ENCODE peak calls at places on chromosomes 13 and 19, in six cellular contexts. One of them, this sample, is unnamed.

GRCh38 chr19:42480335-42481095 is 37.8 kb upstream of the CXCL17 start:
- DNase-seq in uterus: no peak
- DNase-seq in right lobe of liver: no peak
- DNase-seq in tibial nerve: no peak
- DNase-seq in DND-41: no peak
- DNase-seq in astrocyte: no peak
- DNase-seq in this sample: peak; percentile 19

GRCh38 chr19:8607386-8607785 is 3.1 kb downstream of the ADAMTS10 start:
- DNase-seq in right lobe of liver: peak; percentile 66
- DNase-seq in DND-41: no peak
- DNase-seq in uterus: no peak
- DNase-seq in astrocyte: peak; percentile 82
- DNase-seq in tibial nerve: no peak
- DNase-seq in this sample: no peak

GRCh38 chr13:51895906-51896888 is 34.4 kb downstream of the CCDC70 start:
- DNase-seq in astrocyte: peak; percentile 31
- DNase-seq in DND-41: peak; percentile 16
- DNase-seq in right lobe of liver: peak; percentile 62
- DNase-seq in uterus: no peak
- DNase-seq in tibial nerve: peak; percentile 40
- DNase-seq in this sample: peak; percentile 68

GRCh38 chr13:40611635-40612422 is 54.6 kb downstream of the FOXO1 start:
- DNase-seq in uterus: no peak
- DNase-seq in astrocyte: no peak
- DNase-seq in right lobe of liver: no peak
- DNase-seq in DND-41: no peak
- DNase-seq in tibial nerve: no peak
- DNase-seq in this sample: no peak

GRCh38 chr13:75841905-75842304 is 205.8 kb downstream of the LMO7 start:
- DNase-seq in uterus: no peak
- DNase-seq in DND-41: peak; percentile 55
- DNase-seq in tibial nerve: no peak
- DNase-seq in astrocyte: no peak
- DNase-seq in right lobe of liver: no peak
- DNase-seq in this sample: no peak

GRCh38 chr19:13281567-13282291 is 131.5 kb downstream of the IER2 start:
- DNase-seq in astrocyte: no peak
- DNase-seq in right lobe of liver: no peak
- DNase-seq in tibial nerve: no peak
- DNase-seq in uterus: no peak
- DNase-seq in DND-41: no peak
- DNase-seq in this sample: no peak

GRCh38 chr19:40803857-40804782 is 5.1 kb downstream of the EGLN2 start:
- DNase-seq in DND-41: no peak
- DNase-seq in astrocyte: no peak
- DNase-seq in tibial nerve: no peak
- DNase-seq in right lobe of liver: no peak
- DNase-seq in uterus: no peak
- DNase-seq in this sample: peak; percentile 84

GRCh38 chr19:35509861-35510625 is 3.4 kb downstream of the DMKN start:
- DNase-seq in astrocyte: no peak
- DNase-seq in uterus: peak; percentile 81
- DNase-seq in DND-41: peak; percentile 59
- DNase-seq in right lobe of liver: peak; percentile 76
- DNase-seq in tibial nerve: peak; percentile 66
- DNase-seq in this sample: peak; percentile 75

GRCh38 chr19:31111741-31112140 is 237.5 kb downstream of the TSHZ3 start:
- DNase-seq in astrocyte: no peak
- DNase-seq in right lobe of liver: no peak
- DNase-seq in DND-41: no peak
- DNase-seq in uterus: no peak
- DNase-seq in tibial nerve: no peak
- DNase-seq in this sample: no peak

GRCh38 chr19:31113250-31113685 is 236.0 kb downstream of the TSHZ3 start:
- DNase-seq in tibial nerve: no peak
- DNase-seq in uterus: no peak
- DNase-seq in DND-41: no peak
- DNase-seq in right lobe of liver: no peak
- DNase-seq in astrocyte: peak; percentile 29
- DNase-seq in this sample: no peak

GRCh38 chr19:31112158-31112557 is 237.1 kb downstream of the TSHZ3 start:
- DNase-seq in uterus: no peak
- DNase-seq in right lobe of liver: no peak
- DNase-seq in tibial nerve: no peak
- DNase-seq in astrocyte: no peak
- DNase-seq in DND-41: no peak
- DNase-seq in this sample: no peak

GRCh38 chr19:31109626-31110025 is 239.6 kb downstream of the TSHZ3 start:
- DNase-seq in DND-41: peak; percentile 78
- DNase-seq in right lobe of liver: no peak
- DNase-seq in astrocyte: no peak
- DNase-seq in uterus: no peak
- DNase-seq in tibial nerve: no peak
- DNase-seq in this sample: no peak

DNA sequence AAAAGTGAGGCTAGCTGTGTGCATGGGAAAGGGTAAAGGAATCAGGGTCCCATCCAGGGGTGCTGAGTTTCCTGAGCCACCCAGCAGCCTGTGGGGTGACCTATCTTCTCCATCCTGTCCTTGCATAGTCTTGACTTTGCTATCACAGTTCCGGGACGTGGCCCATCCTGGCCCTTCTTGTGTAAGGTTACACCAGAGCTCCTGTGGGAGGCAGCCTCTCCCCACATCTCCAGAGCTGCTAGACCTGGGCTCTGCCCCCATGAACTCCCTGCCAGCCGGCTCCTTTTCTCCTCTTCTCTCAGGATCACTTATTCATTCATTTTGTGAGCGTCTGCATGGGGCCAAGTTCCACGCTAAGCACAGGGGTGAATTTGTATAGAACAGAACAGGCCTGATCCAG is 238.9 kb downstream of the TSHZ3 start:
- DNase-seq in astrocyte: peak; percentile 18
- DNase-seq in right lobe of liver: no peak
- DNase-seq in DND-41: peak; percentile 12
- DNase-seq in tibial nerve: no peak
- DNase-seq in uterus: peak; percentile 23
- DNase-seq in this sample: no peak
- TF ChIP-seq CTCF in astrocyte: no peak
- TF ChIP-seq CTCF in right lobe of liver: no peak
- TF ChIP-seq CTCF in DND-41: peak; percentile 35
- TF ChIP-seq CTCF in tibial nerve: no peak
- TF ChIP-seq CTCF in uterus: no peak
- TF ChIP-seq CTCF in this sample: no peak

GRCh38 chr13:112586334-112586733 is 1.6 kb downstream of the TUBGCP3 start:
- DNase-seq in astrocyte: no peak
- DNase-seq in uterus: no peak
- DNase-seq in tibial nerve: no peak
- DNase-seq in right lobe of liver: no peak
- DNase-seq in DND-41: no peak
- DNase-seq in this sample: no peak

GRCh38 chr13:112587767-112588489 is at the start of gene TUBGCP3:
- DNase-seq in uterus: peak; percentile 81
- DNase-seq in tibial nerve: peak; percentile 59
- DNase-seq in right lobe of liver: peak; percentile 87
- DNase-seq in astrocyte: peak; percentile 60
- DNase-seq in DND-41: peak; percentile 86
- DNase-seq in this sample: peak; percentile 93

GRCh38 chr13:112587359-112587766 is 590 bp downstream of the TUBGCP3 start:
- DNase-seq in right lobe of liver: peak; percentile 91
- DNase-seq in tibial nerve: peak; percentile 62
- DNase-seq in astrocyte: peak; percentile 67
- DNase-seq in uterus: peak; percentile 88
- DNase-seq in DND-41: peak; percentile 79
- DNase-seq in this sample: peak; percentile 75

GRCh38 chr13:112592181-112592580 is 4.2 kb upstream of the TUBGCP3 start:
- DNase-seq in astrocyte: no peak
- DNase-seq in right lobe of liver: no peak
- DNase-seq in uterus: no peak
- DNase-seq in DND-41: no peak
- DNase-seq in tibial nerve: no peak
- DNase-seq in this sample: no peak

DNA sequence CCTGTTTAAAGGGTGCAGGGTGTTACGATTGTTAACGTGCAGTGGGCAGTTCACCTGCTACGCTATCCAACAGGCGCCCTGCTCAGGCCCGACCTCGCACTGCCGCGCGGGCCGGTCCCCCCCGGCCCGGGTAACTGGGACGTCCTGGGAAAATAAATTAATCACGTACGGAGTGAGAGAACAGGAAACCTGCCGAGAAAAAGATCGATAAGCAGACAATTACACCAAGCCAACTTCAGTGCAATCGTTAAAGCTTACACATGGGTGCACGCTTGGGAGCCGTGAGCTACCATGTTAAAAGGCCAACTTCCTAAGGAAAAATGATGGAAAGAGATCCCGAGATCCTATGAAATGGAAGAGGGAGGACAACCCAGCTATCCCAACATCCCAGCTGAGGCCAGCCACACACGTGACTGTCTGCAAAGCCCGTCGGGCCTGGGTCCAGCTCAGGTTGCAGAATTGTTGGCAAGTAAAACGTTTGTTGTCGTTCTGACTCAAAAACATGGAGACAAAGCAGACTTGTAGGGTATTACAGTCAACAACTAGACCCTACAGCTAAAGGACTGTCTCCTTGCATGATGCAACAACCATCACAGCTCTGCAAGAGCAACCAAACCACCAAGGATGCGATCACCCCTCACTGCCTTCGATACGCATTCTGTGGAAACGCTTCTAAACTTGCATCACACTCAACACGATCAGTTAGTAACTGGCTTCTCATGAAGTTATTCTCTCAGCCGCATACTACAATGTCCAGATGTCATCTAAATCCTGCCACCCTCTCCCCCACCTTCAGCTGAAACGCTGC is 741 bp upstream of the TUBGCP3 start:
- DNase-seq in DND-41: peak; percentile 48
- DNase-seq in astrocyte: no peak
- DNase-seq in right lobe of liver: no peak
- DNase-seq in tibial nerve: no peak
- DNase-seq in uterus: no peak
- DNase-seq in this sample: no peak
- H3K4me3 ChIP-seq in DND-41: peak overlapping the region; percentile 93
- H3K4me3 ChIP-seq in astrocyte: peak overlapping the region; percentile 77
- H3K4me3 ChIP-seq in right lobe of liver: peak overlapping the region; percentile 99
- H3K4me3 ChIP-seq in tibial nerve: peak overlapping the region; percentile 95
- H3K4me3 ChIP-seq in uterus: peak overlapping the region; percentile 90
- H3K4me3 ChIP-seq in this sample: peak overlapping the region; percentile 82

GRCh38 chr13:49099513-49099877 is 120.6 kb upstream of the MLNR start:
- DNase-seq in DND-41: no peak
- DNase-seq in tibial nerve: no peak
- DNase-seq in astrocyte: no peak
- DNase-seq in uterus: no peak
- DNase-seq in right lobe of liver: no peak
- DNase-seq in this sample: no peak

GRCh38 chr13:49100637-49101570 is 119.2 kb upstream of the MLNR start:
- DNase-seq in uterus: no peak
- DNase-seq in tibial nerve: no peak
- DNase-seq in DND-41: no peak
- DNase-seq in right lobe of liver: peak; percentile 50
- DNase-seq in astrocyte: no peak
- DNase-seq in this sample: no peak

GRCh38 chr13:49098198-49098597 is 121.9 kb upstream of the MLNR start:
- DNase-seq in tibial nerve: no peak
- DNase-seq in uterus: peak; percentile 46
- DNase-seq in right lobe of liver: no peak
- DNase-seq in DND-41: no peak
- DNase-seq in astrocyte: peak; percentile 99
- DNase-seq in this sample: no peak

GRCh38 chr13:49097374-49097773 is 121.7 kb downstream of the FNDC3A start:
- DNase-seq in astrocyte: peak; percentile 48
- DNase-seq in right lobe of liver: peak; percentile 50
- DNase-seq in uterus: no peak
- DNase-seq in tibial nerve: no peak
- DNase-seq in DND-41: no peak
- DNase-seq in this sample: no peak

DNA sequence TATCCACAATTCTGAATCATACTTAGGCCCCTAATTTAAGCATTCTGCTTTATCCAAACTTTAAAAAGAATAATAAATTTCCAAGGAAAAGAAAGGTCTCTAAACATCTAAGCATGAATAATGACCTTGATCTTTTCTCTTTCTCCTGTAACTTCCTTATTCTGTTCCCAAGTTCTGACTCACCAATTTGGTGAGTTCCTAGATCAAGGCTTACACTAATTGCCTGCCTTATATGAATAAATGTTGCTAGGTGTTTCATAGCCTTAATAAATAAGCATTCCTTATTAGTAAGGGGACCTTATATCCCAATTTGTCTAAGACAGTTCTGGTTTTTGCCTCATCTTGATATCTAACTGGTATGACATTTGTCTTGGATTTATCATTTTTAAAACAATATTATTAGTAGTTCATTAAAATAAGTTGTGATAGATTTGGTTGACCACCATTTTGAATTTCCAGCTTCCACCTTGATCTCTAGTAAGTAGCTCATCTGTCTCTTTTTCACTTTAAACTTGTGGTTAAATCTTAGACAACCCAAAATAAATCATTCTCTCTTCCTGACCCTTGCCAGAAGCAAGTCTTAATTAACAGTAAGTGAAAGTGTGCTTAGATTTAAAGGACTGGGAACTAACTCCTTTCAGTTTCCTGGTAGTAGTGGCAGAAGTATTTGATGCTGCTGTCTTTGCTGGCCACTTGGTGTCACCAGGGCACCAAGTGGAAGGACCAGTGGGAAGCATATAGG is 121.2 kb upstream of the MLNR start:
- DNase-seq in right lobe of liver: no peak
- DNase-seq in tibial nerve: no peak
- DNase-seq in uterus: no peak
- DNase-seq in DND-41: no peak
- DNase-seq in astrocyte: no peak
- DNase-seq in this sample: peak; percentile 45
- TF ChIP-seq CTCF in right lobe of liver: peak; percentile 42
- TF ChIP-seq CTCF in tibial nerve: no peak
- TF ChIP-seq CTCF in uterus: no peak
- TF ChIP-seq CTCF in DND-41: peak; percentile 41
- TF ChIP-seq CTCF in astrocyte: peak; percentile 4
- TF ChIP-seq CTCF in this sample: peak; percentile 14

GRCh38 chr13:45468676-45469075 is 3.9 kb downstream of the COG3 start:
- DNase-seq in uterus: no peak
- DNase-seq in tibial nerve: no peak
- DNase-seq in right lobe of liver: no peak
- DNase-seq in DND-41: no peak
- DNase-seq in astrocyte: no peak
- DNase-seq in this sample: peak; percentile 34

GRCh38 chr13:45472171-45472705 is 7.5 kb downstream of the COG3 start:
- DNase-seq in astrocyte: peak; percentile 10
- DNase-seq in DND-41: no peak
- DNase-seq in right lobe of liver: no peak
- DNase-seq in tibial nerve: no peak
- DNase-seq in uterus: no peak
- DNase-seq in this sample: no peak

GRCh38 chr13:45464141-45464686 is 525 bp upstream of the COG3 start:
- DNase-seq in DND-41: no peak
- DNase-seq in right lobe of liver: no peak
- DNase-seq in uterus: no peak
- DNase-seq in tibial nerve: no peak
- DNase-seq in astrocyte: no peak
- DNase-seq in this sample: no peak

GRCh38 chr13:45464687-45465453 is at the start of gene COG3:
- DNase-seq in DND-41: peak; percentile 95
- DNase-seq in right lobe of liver: peak; percentile 96
- DNase-seq in uterus: peak; percentile 94
- DNase-seq in tibial nerve: peak; percentile 94
- DNase-seq in astrocyte: peak; percentile 97
- DNase-seq in this sample: peak; percentile 97

DNA sequence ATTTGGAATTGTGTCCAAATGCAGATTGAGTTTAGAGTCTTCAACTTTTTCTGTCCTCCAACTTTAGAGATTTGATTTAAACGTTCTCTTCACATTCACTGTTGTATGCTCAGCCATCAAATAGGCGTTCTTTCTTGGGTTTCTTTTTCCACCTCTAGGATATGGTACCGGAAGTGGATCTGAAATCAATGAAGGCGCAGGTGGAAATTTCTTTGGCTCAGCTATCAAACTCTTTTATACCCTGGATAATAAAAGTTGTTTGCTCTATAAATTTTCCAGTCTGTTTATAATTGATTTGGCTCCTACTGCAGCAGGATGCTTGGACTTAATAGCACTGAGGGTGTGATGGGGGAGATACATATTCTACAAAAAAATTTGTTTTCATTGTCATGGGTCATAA is 1.6 kb downstream of the COG3 start:
- DNase-seq in right lobe of liver: no peak
- DNase-seq in uterus: no peak
- DNase-seq in astrocyte: no peak
- DNase-seq in tibial nerve: no peak
- DNase-seq in DND-41: no peak
- DNase-seq in this sample: no peak
- H3K4me3 ChIP-seq in right lobe of liver: peak overlapping the region; percentile 90
- H3K4me3 ChIP-seq in uterus: no peak overlapping the region
- H3K4me3 ChIP-seq in astrocyte: no peak overlapping the region
- H3K4me3 ChIP-seq in tibial nerve: no peak overlapping the region
- H3K4me3 ChIP-seq in DND-41: peak overlapping the region; percentile 99
- H3K4me3 ChIP-seq in this sample: no peak overlapping the region